ENCODE peak calls at places on chromosomes 1 and 21, in seven cellular contexts. A is lung, S is H9, W is GM23338, H is breast epithelium, Y is tibial artery, R is IMR-90. C is an unnamed sample.

GRCh38 chr1:224696891-224697765 is 81.0 kb downstream of the CNIH3 start:
- DNase-seq in A (no peak), S (no peak), W (no peak), H (no peak), Y (no peak), R (peak; percentile 81), C (no peak)

GRCh38 chr1:190207733-190208132 is 269.9 kb downstream of the BRINP3 start:
- DNase-seq in A (no peak), S (no peak), W (no peak), H (no peak), Y (no peak), R (no peak), C (no peak)

GRCh38 chr1:97433520-97434175 is 487.2 kb downstream of the DPYD start:
- DNase-seq in A (no peak), S (no peak), W (no peak), H (no peak), Y (no peak), R (peak; percentile 93), C (no peak)

GRCh38 chr1:155127105-155127671 is 488 bp upstream of the EFNA1 start:
- DNase-seq in A (peak; percentile 88), S (peak; percentile 52), W (peak; percentile 80), H (peak; percentile 87), Y (peak; percentile 66), R (peak; percentile 57), C (peak; percentile 75)

GRCh38 chr1:109772658-109773202 is 9.0 kb upstream of the EPS8L3 start:
- DNase-seq in A (no peak), S (no peak), W (no peak), H (no peak), Y (peak; percentile 11), R (no peak), C (no peak)

GRCh38 chr1:8903410-8903809 is 24.9 kb upstream of the ENO1 start:
- DNase-seq in A (no peak), S (no peak), W (no peak), H (no peak), Y (no peak), R (no peak), C (no peak)

GRCh38 chr1:182484531-182485257 is 34.7 kb downstream of the RGSL1 start:
- DNase-seq in A (no peak), S (peak; percentile 62), W (peak; percentile 73), H (no peak), Y (no peak), R (no peak), C (no peak)

GRCh38 chr1:240621249-240621648 is 9.3 kb upstream of the GREM2 start:
- DNase-seq in A (no peak), S (no peak), W (peak; percentile 27), H (no peak), Y (no peak), R (peak; percentile 26), C (no peak)

GRCh38 chr21:38793926-38794713 is 11.6 kb upstream of the ETS2 start:
- DNase-seq in A (no peak), S (no peak), W (no peak), H (no peak), Y (no peak), R (no peak), C (no peak)

GRCh38 chr1:99645699-99646531 is at the start of gene PALMD:
- DNase-seq in A (no peak), S (peak; percentile 32), W (peak; percentile 22), H (peak; percentile 62), Y (peak; percentile 30), R (peak; percentile 15), C (peak; percentile 64)
- H3K27ac ChIP-seq in A (peak within 1 kb of the TSS; percentile 92), S (no peak within 1 kb of the TSS), W (no peak within 1 kb of the TSS), H (peak within 1 kb of the TSS; percentile 93), Y (peak within 1 kb of the TSS; percentile 25), R (peak within 1 kb of the TSS; percentile 33), C (peak within 1 kb of the TSS; percentile 92)

DNA sequence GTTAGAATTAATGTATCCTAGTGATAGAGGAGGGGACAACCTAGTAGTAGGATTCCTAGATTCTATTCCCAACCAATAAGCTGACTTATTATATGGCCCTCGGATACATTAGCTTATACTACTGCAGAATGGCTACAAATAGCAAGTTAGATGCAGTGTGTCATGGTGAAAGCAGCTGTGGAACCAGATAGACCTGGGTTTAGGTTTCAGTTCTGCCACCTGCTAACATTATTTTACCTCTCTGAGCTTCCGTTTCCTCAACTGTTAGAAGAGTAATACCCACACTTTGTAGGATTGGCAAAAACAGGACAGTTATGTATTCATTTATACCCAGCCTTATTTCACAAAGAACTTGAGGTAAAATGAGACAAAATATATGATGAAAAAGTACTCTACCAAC is 21.6 kb upstream of the MAGOH start:
- DNase-seq in A (no peak), S (no peak), W (no peak), H (no peak), Y (no peak), R (no peak), C (no peak)
- H3K4me1 ChIP-seq in A (no peaks in the 10 kb centered on the region), S (no peaks in the 10 kb centered on the region), W (no peaks in the 10 kb centered on the region), H (no peaks in the 10 kb centered on the region), Y (no peaks in the 10 kb centered on the region), R (peaks cover 3% of the 10 kb centered on the region), C (no peaks in the 10 kb centered on the region)

DNA sequence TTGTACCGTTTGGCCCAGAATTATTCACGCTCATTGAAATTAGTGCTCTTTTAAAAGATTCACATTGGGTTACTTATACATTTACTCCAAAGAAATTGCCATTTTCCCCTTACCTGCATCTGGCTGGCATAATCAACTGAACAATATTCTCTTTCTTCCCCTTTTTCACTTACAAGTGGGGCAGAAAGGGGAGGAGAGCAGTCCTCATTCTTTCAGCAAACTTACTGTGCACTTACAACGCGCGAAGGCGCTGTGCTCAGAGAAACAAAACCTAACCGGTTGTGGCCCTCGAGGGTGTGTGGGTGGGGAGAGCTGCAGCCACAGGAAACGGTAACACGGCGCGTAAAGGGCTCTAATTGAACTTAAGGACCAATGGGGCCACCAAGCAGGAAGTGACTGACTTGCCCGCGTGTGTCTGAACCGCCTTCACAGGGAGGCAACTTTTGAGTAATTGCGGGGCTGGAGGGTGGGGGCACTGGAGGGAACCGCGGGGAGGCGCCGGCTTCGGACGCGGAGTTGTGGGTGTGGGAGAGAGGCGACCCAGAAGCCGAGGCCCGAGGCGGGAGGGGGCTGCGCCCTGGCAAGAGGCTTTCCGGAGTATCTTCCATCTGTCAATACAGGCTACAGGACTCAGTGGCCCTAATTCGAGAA is 693 bp upstream of the PNRC2 start:
- DNase-seq in A (peak; percentile 92), S (peak; percentile 85), W (peak; percentile 82), H (peak; percentile 84), Y (peak; percentile 92), R (peak; percentile 90), C (peak; percentile 93)
- TF ChIP-seq CTCF in A (no peak), S (peak; percentile 25), W (no peak), H (no peak), Y (peak; percentile 46), R (peak; percentile 47), C (peak; percentile 69)

GRCh38 chr1:67752306-67752705 is 67.3 kb downstream of the GADD45A start:
- DNase-seq in A (no peak), S (no peak), W (peak; percentile 50), H (no peak), Y (no peak), R (no peak), C (no peak)

GRCh38 chr1:67755160-67755559 is 70.2 kb downstream of the GADD45A start:
- DNase-seq in A (no peak), S (no peak), W (no peak), H (no peak), Y (no peak), R (no peak), C (no peak)

GRCh38 chr1:67755619-67756018 is 70.6 kb downstream of the GADD45A start:
- DNase-seq in A (no peak), S (no peak), W (no peak), H (no peak), Y (no peak), R (no peak), C (no peak)

GRCh38 chr1:67754526-67754920 is 69.5 kb downstream of the GADD45A start:
- DNase-seq in A (no peak), S (no peak), W (no peak), H (no peak), Y (no peak), R (no peak), C (no peak)

DNA sequence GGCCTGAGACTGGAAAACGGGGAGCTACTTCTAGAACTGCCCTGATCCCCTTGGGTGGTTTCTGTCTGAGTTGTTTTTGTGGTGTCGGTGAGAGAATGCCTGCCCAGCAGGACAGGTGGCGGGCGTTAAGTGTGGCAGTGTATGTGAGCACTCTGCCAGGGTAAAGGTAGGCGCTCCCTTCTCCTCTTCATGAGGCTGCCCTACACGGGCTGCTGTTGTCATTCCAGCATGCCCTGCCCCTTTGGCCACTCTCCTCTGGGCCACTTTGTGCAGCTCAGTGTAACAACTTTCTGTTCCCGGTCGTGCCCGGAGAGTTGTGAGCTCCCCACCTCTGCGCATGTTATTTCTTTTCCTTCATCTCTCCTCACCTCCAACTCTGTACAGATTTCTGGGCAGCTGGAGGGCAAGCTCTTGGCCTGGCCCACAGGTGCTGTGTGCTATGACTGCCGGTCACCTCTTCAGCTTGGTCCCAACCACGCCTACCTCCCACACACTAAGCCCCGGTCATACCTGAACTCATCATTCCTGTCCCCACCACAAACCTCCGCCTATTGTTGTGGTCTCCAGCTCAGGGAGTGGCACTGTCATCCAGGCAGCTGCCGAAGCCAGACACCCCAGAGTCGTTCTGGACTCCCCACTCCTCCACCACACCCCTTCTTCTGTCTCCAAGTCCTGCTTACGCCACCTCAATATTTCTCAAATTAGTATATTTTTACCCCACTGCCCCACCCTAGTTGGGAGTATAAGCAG is 69.0 kb downstream of the GADD45A start:
- DNase-seq in A (no peak), S (no peak), W (no peak), H (no peak), Y (no peak), R (no peak), C (no peak)
- H3K27ac ChIP-seq in A (no peak overlapping the region), S (no peak overlapping the region), W (no peak overlapping the region), H (peak overlapping the region; percentile 59), Y (peak overlapping the region; percentile 90), R (no peak overlapping the region), C (no peak overlapping the region)

DNA sequence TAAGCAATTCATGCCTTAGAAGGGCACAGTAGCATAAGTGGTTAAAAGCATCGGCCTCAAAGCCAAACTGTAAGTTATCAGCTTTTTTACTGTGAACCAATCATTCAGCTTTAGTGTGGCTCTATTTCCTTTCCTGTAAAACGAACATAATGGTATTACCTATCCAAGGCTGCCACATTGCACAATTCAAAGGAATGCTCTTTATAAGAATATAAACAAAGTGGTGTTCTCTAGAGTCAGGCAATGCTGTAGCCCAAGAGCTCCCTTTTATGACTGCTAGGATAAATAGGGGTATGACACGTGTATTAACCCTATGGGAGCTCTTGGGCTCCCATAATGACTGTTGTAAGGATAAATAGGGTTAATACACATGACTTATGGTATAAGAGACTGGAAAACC is 25.4 kb downstream of the INTS7 start:
- DNase-seq in A (no peak), S (no peak), W (no peak), H (no peak), Y (no peak), R (peak; percentile 58), C (no peak)
- H3K4me1 ChIP-seq in A (no peaks in the 10 kb centered on the region), S (no peaks in the 10 kb centered on the region), W (no peaks in the 10 kb centered on the region), H (no peaks in the 10 kb centered on the region), Y (no peaks in the 10 kb centered on the region), R (peaks cover 1% of the 10 kb centered on the region), C (no peaks in the 10 kb centered on the region)

C was measured in right atrium auricular region.